ENCODE peak calls at places on chromosomes 11 and 22, in eight cellular contexts. W is HFF-Myc; H is activated T-helper 1 cell treated with Interleukin-2 at 50 U/mL for 16 hours; B is H7; C is right atrium auricular region; E is ELR; R is activated naive CD4-positive, alpha-beta T cell; Y is NCI-H748 treated with DMSO at 0.1 percent for 48 hours. X is an unnamed sample.

GRCh38 chr11:80930038-80930437 is 1489.2 kb upstream of the TENM4 start:
- DNase-seq in W (no peak), H (no peak), B (no peak), C (no peak), E (no peak), R (no peak), Y (no peak), X (no peak)

GRCh38 chr11:89583580-89583979 is 92.4 kb upstream of the NOX4 start:
- DNase-seq in W (no peak), H (no peak), B (no peak), C (no peak), E (no peak), R (no peak), Y (no peak), X (no peak)

GRCh38 chr11:71393283-71393682 is 54.9 kb downstream of the DHCR7 start:
- DNase-seq in W (no peak), H (no peak), B (no peak), C (no peak), E (no peak), R (no peak), Y (no peak), X (no peak)

GRCh38 chr11:61955031-61955415 is 4.9 kb downstream of the BEST1 start:
- DNase-seq in W (no peak), H (no peak), B (peak; percentile 94), C (peak; percentile 83), E (peak; percentile 77), R (no peak), Y (no peak), X (no peak)

GRCh38 chr22:30940655-30941362 is 27.8 kb downstream of the MORC2 start:
- DNase-seq in W (no peak), H (peak; percentile 43), B (no peak), C (no peak), E (no peak), R (peak; percentile 24), Y (no peak), X (no peak)

GRCh38 chr11:763549-764321 is 13.6 kb downstream of the GATD1 start:
- DNase-seq in W (no peak), H (no peak), B (peak; percentile 48), C (no peak), E (no peak), R (no peak), Y (no peak), X (no peak)

GRCh38 chr11:102842930-102843329 is 479 bp downstream of the MMP3 start:
- DNase-seq in W (no peak), H (no peak), B (no peak), C (no peak), E (no peak), R (no peak), Y (no peak), X (no peak)

GRCh38 chr11:1879941-1880720 is 11.6 kb downstream of the PRR33 start:
- DNase-seq in W (no peak), H (no peak), B (peak; percentile 53), C (peak; percentile 86), E (no peak), R (no peak), Y (no peak), X (no peak)

GRCh38 chr11:106276126-106276525 is 198.7 kb downstream of the AASDHPPT start:
- DNase-seq in W (no peak), H (no peak), B (no peak), C (no peak), E (peak; percentile 33), R (no peak), Y (no peak), X (no peak)

GRCh38 chr11:797300-798092 is 585 bp downstream of the SLC25A22 start:
- DNase-seq in W (no peak), H (peak; percentile 52), B (peak; percentile 95), C (peak; percentile 78), E (peak; percentile 86), R (peak; percentile 60), Y (peak; percentile 74), X (peak; percentile 73)

GRCh38 chr22:39622881-39623367 is 52.4 kb downstream of the CACNA1I start:
- DNase-seq in W (no peak), H (peak; percentile 51), B (peak; percentile 94), C (no peak), E (peak; percentile 56), R (peak; percentile 58), Y (no peak), X (peak; percentile 46)

GRCh38 chr22:17570851-17571631 is 7.7 kb downstream of the SLC25A18 start:
- DNase-seq in W (no peak), H (no peak), B (no peak), C (peak; percentile 95), E (peak; percentile 76), R (no peak), Y (no peak), X (no peak)

GRCh38 chr11:118572914-118573550 is 823 bp downstream of the ARCN1 start:
- DNase-seq in W (no peak), H (no peak), B (peak; percentile 39), C (no peak), E (peak; percentile 65), R (no peak), Y (no peak), X (no peak)

GRCh38 chr22:50250249-50250554 is 863 bp downstream of the HDAC10 start:
- DNase-seq in W (no peak), H (no peak), B (no peak), C (no peak), E (no peak), R (no peak), Y (no peak), X (no peak)

GRCh38 chr11:122923302-122923701 is 40.7 kb downstream of the JHY start:
- DNase-seq in W (no peak), H (no peak), B (no peak), C (no peak), E (no peak), R (no peak), Y (no peak), X (no peak)

GRCh38 chr11:2928605-2929510 is at the start of gene PHLDA2:
- DNase-seq in W (no peak), H (peak; percentile 39), B (peak; percentile 97), C (no peak), E (peak; percentile 87), R (no peak), Y (peak; percentile 20), X (no peak)

GRCh38 chr11:68954970-68955958 is 25.5 kb downstream of the MRGPRD start:
- DNase-seq in W (peak; percentile 73), H (no peak), B (peak; percentile 76), C (peak; percentile 70), E (peak; percentile 78), R (no peak), Y (no peak), X (no peak)

GRCh38 chr22:31497148-31497938 is 1.0 kb downstream of the SFI1 start:
- DNase-seq in W (no peak), H (no peak), B (no peak), C (no peak), E (no peak), R (no peak), Y (no peak), X (no peak)

GRCh38 chr22:18024956-18025720 is 777 bp upstream of the MICAL3 start:
- DNase-seq in W (no peak), H (no peak), B (peak; percentile 57), C (no peak), E (no peak), R (no peak), Y (no peak), X (no peak)

GRCh38 chr22:36544107-36544620 is 15.2 kb upstream of the EIF3D start:
- DNase-seq in W (no peak), H (no peak), B (no peak), C (no peak), E (peak; percentile 92), R (no peak), Y (no peak), X (no peak)

GRCh38 chr22:23850136-23850611 is 7.5 kb upstream of the SLC2A11 start:
- DNase-seq in W (no peak), H (no peak), B (peak; percentile 35), C (no peak), E (no peak), R (no peak), Y (no peak), X (no peak)

GRCh38 chr11:79244175-79244804 is 196.5 kb downstream of the TENM4 start:
- DNase-seq in W (peak; percentile 43), H (no peak), B (no peak), C (no peak), E (peak; percentile 61), R (no peak), Y (no peak), X (no peak)

GRCh38 chr11:57700425-57700824 is 11.6 kb downstream of the MED19 start:
- DNase-seq in W (no peak), H (no peak), B (peak; percentile 49), C (no peak), E (no peak), R (no peak), Y (no peak), X (no peak)

GRCh38 chr11:112163875-112164521 is at the start of gene IL18:
- DNase-seq in W (no peak), H (no peak), B (peak; percentile 69), C (no peak), E (no peak), R (no peak), Y (no peak), X (no peak)

GRCh38 chr22:39482768-39483167 is 19.3 kb upstream of the MIEF1 start:
- DNase-seq in W (no peak), H (no peak), B (no peak), C (no peak), E (no peak), R (no peak), Y (no peak), X (no peak)

GRCh38 chr11:43579171-43579918 is 101.2 kb upstream of the HSD17B12 start:
- DNase-seq in W (no peak), H (no peak), B (peak; percentile 86), C (no peak), E (peak; percentile 74), R (no peak), Y (peak; percentile 26), X (peak; percentile 60)

GRCh38 chr11:45089845-45090499 is 56.5 kb upstream of the PRDM11 start:
- DNase-seq in W (no peak), H (no peak), B (peak; percentile 55), C (no peak), E (no peak), R (no peak), Y (no peak), X (no peak)

GRCh38 chr11:107857550-107858216 is 904 bp downstream of the SLC35F2 start:
- DNase-seq in W (no peak), H (no peak), B (no peak), C (peak; percentile 59), E (peak; percentile 71), R (no peak), Y (peak; percentile 8), X (peak; percentile 28)

GRCh38 chr11:57116654-57117053 is 65.1 kb upstream of the LRRC55 start:
- DNase-seq in W (peak; percentile 11), H (no peak), B (peak; percentile 35), C (no peak), E (peak; percentile 76), R (no peak), Y (peak; percentile 7), X (peak; percentile 32)

GRCh38 chr11:130814440-130815073 is 101.7 kb downstream of the SNX19 start:
- DNase-seq in W (no peak), H (no peak), B (no peak), C (no peak), E (no peak), R (no peak), Y (no peak), X (no peak)